ENCODE peak calls at places on chromosomes 7 and 10, in six cellular contexts. Y is NB4, L is endothelial cell, D is AG04450, S is WERI-Rb-1, Q is bronchial epithelial cell. R is an unnamed sample.

GRCh38 chr7:98294798-98295382 is 13.4 kb downstream of the BRI3 start:
- DNase-seq in D (no peak), L (peak; percentile 83), Q (peak; percentile 49), S (peak; percentile 76), Y (peak; percentile 75), R (no peak)

GRCh38 chr7:29486191-29486700 is 77.4 kb upstream of the PRR15 start:
- DNase-seq in Q (no peak), D (no peak), Y (no peak), L (no peak), S (no peak), R (no peak)

GRCh38 chr10:66925896-66926719 is at the start of gene LRRTM3:
- DNase-seq in D (peak; percentile 34), Q (peak; percentile 70), S (peak; percentile 69), L (peak; percentile 61), Y (peak; percentile 75), R (no peak)

GRCh38 chr10:5658871-5659618 is 7.3 kb downstream of the ASB13 start:
- DNase-seq in D (no peak), S (no peak), Y (no peak), L (no peak), Q (no peak), R (no peak)

GRCh38 chr10:112677689-112678088 is 230.7 kb downstream of the VTI1A start:
- DNase-seq in S (no peak), Q (no peak), D (no peak), L (no peak), Y (no peak), R (no peak)

GRCh38 chr10:119364941-119365340 is 157.6 kb downstream of the GRK5 start:
- DNase-seq in Q (peak; percentile 8), L (no peak), D (no peak), Y (no peak), S (peak; percentile 31), R (no peak)

GRCh38 chr7:136018104-136018503 is 40.9 kb upstream of the MTPN start:
- DNase-seq in Y (no peak), Q (peak; percentile 60), D (no peak), L (no peak), S (no peak), R (no peak)

GRCh38 chr7:150941983-150942590 is 36.0 kb downstream of the KCNH2 start:
- DNase-seq in D (no peak), L (no peak), Q (peak; percentile 58), S (no peak), Y (peak; percentile 89), R (peak; percentile 62)

GRCh38 chr10:107163086-107163880 is 1.2 kb downstream of the SORCS1 start:
- DNase-seq in Y (no peak), Q (peak; percentile 1), L (no peak), D (no peak), S (no peak), R (no peak)

GRCh38 chr7:137342751-137343482 is 616 bp downstream of the PTN start:
- DNase-seq in S (no peak), Q (no peak), D (no peak), L (peak; percentile 4), Y (no peak), R (no peak)

GRCh38 chr10:133359554-133359971 is 1.7 kb upstream of the FUOM start:
- DNase-seq in L (no peak), D (no peak), S (no peak), Q (peak; percentile 15), Y (no peak), R (no peak)

GRCh38 chr7:135899458-135899857 is 77.7 kb downstream of the MTPN start:
- DNase-seq in S (no peak), L (no peak), Q (no peak), Y (no peak), D (no peak), R (no peak)

GRCh38 chr10:79243211-79244067 is 103.8 kb upstream of the PPIF start:
- DNase-seq in Y (peak; percentile 79), L (peak; percentile 50), S (peak; percentile 68), D (no peak), Q (no peak), R (no peak)

GRCh38 chr10:121751191-121751760 is 153.0 kb upstream of the FGFR2 start:
- DNase-seq in S (no peak), L (no peak), Y (no peak), Q (no peak), D (no peak), R (no peak)

GRCh38 chr7:121023683-121024507 is 35.4 kb downstream of the CPED1 start:
- DNase-seq in D (no peak), Q (no peak), L (no peak), Y (no peak), S (no peak), R (no peak)

GRCh38 chr10:77637986-77638765 is 568 bp upstream of the KCNMA1 start:
- DNase-seq in Y (no peak), S (peak; percentile 71), Q (no peak), L (peak; percentile 52), D (no peak), R (no peak)

GRCh38 chr7:8147760-8148463 is 114.1 kb downstream of the ICA1 start:
- DNase-seq in L (no peak), Y (no peak), S (no peak), Q (no peak), D (no peak), R (no peak)

GRCh38 chr10:68156373-68157185 is 47.3 kb downstream of the MYPN start:
- DNase-seq in S (peak; percentile 44), Y (peak; percentile 72), Q (peak; percentile 66), L (peak; percentile 63), D (no peak), R (no peak)

GRCh38 chr7:148975896-148976295 is 52.4 kb downstream of the PDIA4 start:
- DNase-seq in Y (no peak), D (no peak), S (no peak), L (no peak), Q (no peak), R (no peak)

GRCh38 chr7:143437568-143437967 is 5.7 kb upstream of the TAS2R60 start:
- DNase-seq in S (no peak), D (no peak), Q (no peak), Y (no peak), L (no peak), R (no peak)

DNA sequence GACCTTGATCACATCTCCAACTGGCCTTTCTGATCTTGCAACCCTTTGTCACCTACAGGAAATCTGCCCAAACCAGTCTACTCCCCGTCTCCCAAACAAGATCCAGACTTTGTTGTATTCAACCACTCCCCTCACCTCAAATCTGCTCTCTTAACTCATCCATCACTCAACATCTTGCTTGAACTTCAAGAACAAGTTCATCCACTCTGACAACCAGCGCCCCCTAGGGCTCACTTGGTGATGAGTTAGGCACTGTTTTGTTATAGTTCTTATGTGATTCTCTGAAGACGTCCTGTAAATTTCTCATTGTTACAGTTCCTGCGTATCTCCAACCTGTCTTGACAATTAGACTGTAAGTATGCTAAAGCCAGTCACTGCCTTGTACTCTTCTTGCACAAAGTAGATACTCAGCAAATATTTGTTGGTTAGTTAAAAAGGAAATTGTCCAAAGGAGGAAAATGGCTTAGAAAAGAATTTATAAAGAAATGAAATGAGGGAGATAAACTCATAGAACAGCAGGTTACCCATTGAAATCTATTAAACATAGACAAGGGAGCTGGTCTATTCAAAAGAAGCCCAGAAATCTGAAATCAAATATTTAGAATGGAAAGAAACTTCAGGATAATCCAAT is 5.3 kb downstream of the FRMD4A start:
- DNase-seq in D (no peak), Q (peak; percentile 50), Y (peak; percentile 65), L (peak; percentile 75), S (peak; percentile 50), R (no peak)
- TF ChIP-seq CTCF in D (peak; percentile 44), Q (peak; percentile 67), Y (peak; percentile 77), L (peak; percentile 74), S (peak; percentile 54), R (peak; percentile 72)

GRCh38 chr7:105487559-105488218 is 34.4 kb downstream of the PUS7 start:
- DNase-seq in S (no peak), D (peak; percentile 65), Q (peak; percentile 76), L (peak; percentile 47), Y (peak; percentile 46), R (no peak)
- TF ChIP-seq CTCF in S (peak; percentile 5), D (peak; percentile 48), Q (peak; percentile 38), L (no peak), Y (peak; percentile 1), R (peak; percentile 52)

DNA sequence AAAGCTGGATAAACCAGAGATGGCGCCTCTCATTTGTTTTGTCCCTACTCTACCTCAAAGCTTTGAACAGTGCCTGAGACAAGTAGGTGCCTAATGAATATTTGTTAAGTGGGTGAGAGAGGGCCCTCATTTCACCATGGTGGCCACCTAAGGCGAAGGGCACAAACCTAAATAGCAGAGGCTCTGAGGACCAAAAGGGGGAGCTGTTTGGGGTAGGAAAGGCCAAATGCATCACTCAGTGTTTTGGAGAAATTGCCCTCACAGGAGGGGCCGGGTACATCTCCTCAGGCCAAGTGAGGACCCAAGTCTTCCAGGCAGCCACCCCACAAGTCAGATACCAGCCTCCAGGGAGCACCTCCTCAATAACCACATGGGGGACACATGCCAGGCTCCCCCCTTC is 14.0 kb downstream of the IMPDH1 start:
- DNase-seq in S (no peak), D (no peak), Q (no peak), Y (no peak), L (no peak), R (no peak)
- TF ChIP-seq CTCF in S (peak; percentile 14), D (no peak), Q (peak; percentile 14), Y (peak; percentile 49), L (no peak), R (no peak)

DNA sequence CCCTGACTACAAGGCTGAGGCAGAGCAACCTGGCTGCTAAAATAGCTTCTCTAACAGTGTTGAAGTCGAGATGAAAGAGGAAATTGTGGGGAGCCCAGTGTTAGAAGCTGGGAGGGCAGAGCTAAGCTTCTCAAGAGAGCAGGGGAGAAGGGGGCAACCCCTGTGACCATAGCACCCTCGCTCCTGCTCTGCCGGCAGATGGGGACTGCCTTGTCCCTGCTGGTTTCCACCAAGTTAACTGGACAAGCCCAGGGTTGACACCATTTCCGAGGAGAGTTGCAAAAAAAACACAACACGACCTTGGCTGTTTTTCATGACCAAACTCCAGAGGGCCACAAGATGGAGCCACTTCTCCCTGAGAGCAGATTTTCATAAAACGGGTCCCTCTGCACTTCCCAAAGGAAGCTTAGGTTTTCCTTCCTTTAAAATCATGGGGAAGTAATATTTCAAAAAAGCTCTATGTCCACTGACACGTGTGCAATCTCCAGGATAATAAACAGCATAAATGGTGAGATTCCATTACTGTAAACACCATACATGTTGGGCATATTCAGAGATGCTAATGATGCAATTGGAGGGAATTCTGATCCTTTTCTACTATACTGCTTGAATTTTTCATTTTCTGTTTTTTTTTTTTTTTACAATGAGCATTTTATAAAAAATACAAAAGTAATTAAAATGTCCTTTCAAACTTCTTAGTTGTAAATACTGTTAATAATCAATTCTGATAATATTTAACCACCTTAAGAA is 140.4 kb downstream of the PIP4K2A start:
- DNase-seq in Y (peak; percentile 14), D (no peak), Q (peak; percentile 11), L (peak; percentile 26), S (no peak), R (no peak)
- TF ChIP-seq CTCF in Y (peak; percentile 29), D (peak; percentile 60), Q (peak; percentile 35), L (peak; percentile 48), S (no peak), R (peak; percentile 67)

DNA sequence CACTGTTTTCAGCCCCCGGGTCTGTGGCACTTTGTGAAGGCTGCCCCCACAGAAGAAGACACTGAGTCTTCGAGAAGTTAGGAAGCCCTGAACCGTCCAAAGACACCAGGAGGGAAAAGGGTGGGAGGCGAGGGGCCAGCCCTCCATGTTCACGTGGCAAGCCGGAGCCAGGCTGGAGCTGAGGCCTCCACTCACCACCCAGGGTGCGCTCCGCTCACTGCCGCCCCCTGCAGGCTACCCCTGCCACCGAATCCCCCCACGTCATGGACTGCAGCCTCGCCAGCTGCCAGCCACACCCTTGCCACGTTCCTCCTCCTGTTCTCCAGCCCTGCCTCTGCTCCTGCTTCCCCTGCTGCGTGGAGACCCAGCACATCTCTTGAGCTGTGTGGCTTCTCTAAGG is 59.0 kb upstream of the EN2 start:
- DNase-seq in S (peak; percentile 51), Q (no peak), D (no peak), Y (peak; percentile 61), L (no peak), R (no peak)
- TF ChIP-seq CTCF in S (peak; percentile 85), Q (no peak), D (no peak), Y (peak; percentile 74), L (no peak), R (peak; percentile 51)

R was measured in type B pancreatic cell.